ENCODE peak calls at places on chromosomes 11 and 22, in nine cellular contexts. C is tibial artery, O is AG04450, V is sigmoid colon, K is GM23338, R is AG04449, D is Peyer's patch, B is A549, Q is dorsolateral prefrontal cortex. F is an unnamed sample.

GRCh38 chr11:44609783-44610155 is 44.3 kb downstream of the CD82 start:
- DNase-seq in Q (no peak), O (no peak), B (no peak), K (no peak), R (no peak), D (no peak), C (no peak), V (no peak), F (no peak)

GRCh38 chr11:30741039-30741550 is 154.9 kb upstream of the MPPED2 start:
- DNase-seq in V (no peak), D (no peak), Q (no peak), B (peak), O (peak), K (no peak), R (peak), C (no peak), F (no peak)

GRCh38 chr22:38757464-38757757 is 1.6 kb upstream of the SUN2 start:
- DNase-seq in Q (no peak), V (no peak), O (no peak), C (no peak), D (no peak), B (no peak), K (no peak), R (no peak), F (no peak)

GRCh38 chr11:131511794-131512193 is 141.4 kb downstream of the NTM start:
- DNase-seq in K (peak), D (no peak), O (no peak), R (no peak), B (peak), Q (no peak), C (no peak), V (no peak), F (no peak)

GRCh38 chr11:102620858-102621561 is 4.1 kb downstream of the MMP20 start:
- DNase-seq in Q (no peak), K (no peak), D (no peak), V (no peak), B (no peak), R (no peak), C (peak), O (peak), F (no peak)

GRCh38 chr22:40238425-40239344 is 61.0 kb downstream of the TNRC6B start:
- DNase-seq in Q (no peak), V (no peak), R (peak), D (no peak), K (peak), O (peak), C (peak), B (peak), F (no peak)

GRCh38 chr11:14248577-14248976 is 110.4 kb downstream of the RRAS2 start:
- DNase-seq in O (no peak), D (no peak), B (no peak), V (no peak), Q (peak), C (no peak), R (no peak), K (peak), F (no peak)

GRCh38 chr22:40484906-40485660 is 114.7 kb downstream of the SGSM3 start:
- DNase-seq in B (no peak), Q (no peak), C (no peak), R (no peak), V (no peak), O (no peak), D (no peak), K (no peak), F (no peak)

GRCh38 chr11:122100222-122101080 is 15.6 kb downstream of the BLID start:
- DNase-seq in C (peak), D (no peak), R (no peak), K (peak), V (peak), Q (peak), O (peak), B (no peak), F (peak)

GRCh38 chr11:79940165-79940564 is 499.3 kb upstream of the TENM4 start:
- DNase-seq in C (no peak), K (peak), D (no peak), O (no peak), B (no peak), R (no peak), V (no peak), Q (no peak), F (no peak)

GRCh38 chr11:110125632-110126031 is 32.4 kb downstream of the ZC3H12C start:
- DNase-seq in R (no peak), B (peak), V (no peak), O (no peak), Q (no peak), C (no peak), K (no peak), D (no peak), F (no peak)

GRCh38 chr11:46120361-46120710 is 918 bp downstream of the PHF21A start:
- DNase-seq in O (no peak), K (no peak), R (no peak), B (no peak), C (peak), Q (no peak), V (peak), D (no peak), F (no peak)

GRCh38 chr11:31875861-31876625 is 64.9 kb upstream of the PAX6 start:
- DNase-seq in V (no peak), Q (no peak), R (no peak), B (no peak), D (no peak), K (peak), O (no peak), C (no peak), F (no peak)

GRCh38 chr11:91133361-91133760 is 910.5 kb upstream of the CHORDC1 start:
- DNase-seq in D (no peak), O (no peak), Q (no peak), K (no peak), B (no peak), R (peak), C (no peak), V (no peak), F (no peak)

GRCh38 chr11:69337211-69337721 is 43.3 kb downstream of the MYEOV start:
- DNase-seq in K (no peak), V (no peak), R (no peak), Q (no peak), C (no peak), B (no peak), D (no peak), O (peak), F (peak)

GRCh38 chr22:19943665-19944026 is 2.0 kb upstream of the TXNRD2 start:
- DNase-seq in D (no peak), B (peak), V (peak), R (no peak), C (no peak), Q (no peak), K (peak), O (no peak), F (no peak)

GRCh38 chr11:110738641-110739040 is 26.4 kb upstream of the ARHGAP20 start:
- DNase-seq in B (no peak), K (no peak), C (no peak), D (no peak), Q (no peak), R (no peak), V (no peak), O (no peak), F (no peak)

GRCh38 chr11:82631722-82632630 is 101.7 kb downstream of the FAM181B start:
- DNase-seq in D (no peak), B (no peak), C (no peak), R (no peak), Q (no peak), O (no peak), K (no peak), V (no peak), F (no peak)

GRCh38 chr22:20863356-20863755 is 4.5 kb downstream of the SNAP29 start:
- DNase-seq in D (no peak), R (no peak), O (no peak), C (no peak), K (no peak), B (no peak), Q (no peak), V (no peak), F (no peak)

GRCh38 chr11:15035283-15035682 is 38.1 kb upstream of the CALCB start:
- DNase-seq in Q (no peak), K (peak), V (no peak), R (no peak), O (no peak), D (no peak), B (no peak), C (no peak), F (no peak)

GRCh38 chr22:43150731-43151206 is 590 bp upstream of the TSPO start:
- DNase-seq in C (no peak), D (no peak), V (no peak), R (no peak), Q (no peak), O (no peak), K (no peak), B (no peak), F (no peak)
- TF ChIP-seq CTCF in C (no peak), D (no peak), V (no peak), R (no peak), Q (no peak), O (no peak), K (no peak), B (no peak), F (no peak)

DNA sequence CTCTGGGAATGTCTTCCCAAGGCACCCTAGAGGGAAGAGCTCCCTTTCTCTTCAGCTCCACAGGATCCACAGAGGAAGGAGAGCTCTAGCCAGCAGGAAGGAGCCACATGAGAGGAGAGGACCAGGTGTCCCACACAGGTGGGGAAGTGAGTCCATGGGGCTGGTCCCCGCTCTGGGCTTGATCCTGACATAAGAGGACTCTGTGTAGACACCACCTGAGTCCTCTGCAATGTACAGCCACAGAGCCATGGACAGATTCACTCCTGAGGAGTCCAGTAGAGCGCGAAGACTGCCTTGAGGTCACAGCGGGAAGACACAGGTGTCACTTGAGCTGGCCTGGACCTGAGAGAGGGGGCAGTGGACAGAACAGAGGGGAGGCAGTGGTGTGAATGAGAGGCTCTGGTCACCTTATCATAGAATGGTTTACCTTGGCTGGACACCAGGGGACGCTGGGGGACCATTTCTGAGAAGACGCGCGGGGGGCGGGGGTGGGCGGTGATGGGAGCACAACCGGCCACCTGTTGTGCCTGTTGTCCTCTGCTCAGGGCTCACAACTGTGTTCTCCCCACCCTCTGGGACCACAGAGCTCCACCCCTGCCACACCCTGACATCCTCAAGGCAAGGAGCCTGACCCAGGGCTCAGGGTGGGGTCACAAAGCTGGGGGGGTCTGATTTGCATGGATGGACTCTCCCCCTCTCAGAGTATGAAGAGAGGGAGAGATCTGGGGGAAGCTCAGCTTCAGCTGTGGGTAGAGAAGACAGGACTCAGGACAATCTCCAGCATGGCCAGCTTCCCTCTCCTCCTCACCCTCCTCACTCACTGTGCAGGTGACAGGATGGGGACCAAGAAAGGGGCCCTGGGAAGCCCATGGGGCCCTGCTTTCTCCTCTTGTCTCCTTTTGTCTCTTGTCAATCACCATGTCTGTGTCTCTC is 128.2 kb downstream of the ZNF280B start:
- DNase-seq in C (no peak), Q (no peak), K (peak), O (no peak), D (no peak), V (no peak), B (no peak), R (no peak), F (no peak)
- TF ChIP-seq CTCF in C (no peak), Q (peak), K (peak), O (no peak), D (peak), V (no peak), B (no peak), R (no peak), F (no peak)

GRCh38 chr11:75879737-75880136 is 64.7 kb downstream of the UVRAG start:
- DNase-seq in D (no peak), K (no peak), O (no peak), Q (no peak), V (no peak), B (no peak), R (no peak), C (no peak), F (no peak)

GRCh38 chr11:75874942-75875341 is 59.9 kb downstream of the UVRAG start:
- DNase-seq in B (no peak), Q (no peak), O (no peak), D (no peak), V (no peak), K (no peak), C (no peak), R (no peak), F (no peak)

GRCh38 chr11:75873417-75874148 is 58.6 kb downstream of the UVRAG start:
- DNase-seq in B (no peak), D (no peak), K (peak), Q (no peak), R (no peak), C (no peak), V (no peak), O (no peak), F (no peak)

GRCh38 chr11:75884321-75884720 is 69.3 kb downstream of the UVRAG start:
- DNase-seq in D (no peak), B (no peak), R (no peak), K (no peak), C (no peak), V (no peak), Q (no peak), O (no peak), F (no peak)

GRCh38 chr11:75878968-75879367 is 64.0 kb downstream of the UVRAG start:
- DNase-seq in C (no peak), D (no peak), Q (no peak), B (no peak), V (no peak), R (no peak), O (no peak), K (no peak), F (no peak)
- TF ChIP-seq CTCF in C (no peak), D (no peak), Q (no peak), B (no peak), V (no peak), R (no peak), O (no peak), K (no peak), F (no peak)

DNA sequence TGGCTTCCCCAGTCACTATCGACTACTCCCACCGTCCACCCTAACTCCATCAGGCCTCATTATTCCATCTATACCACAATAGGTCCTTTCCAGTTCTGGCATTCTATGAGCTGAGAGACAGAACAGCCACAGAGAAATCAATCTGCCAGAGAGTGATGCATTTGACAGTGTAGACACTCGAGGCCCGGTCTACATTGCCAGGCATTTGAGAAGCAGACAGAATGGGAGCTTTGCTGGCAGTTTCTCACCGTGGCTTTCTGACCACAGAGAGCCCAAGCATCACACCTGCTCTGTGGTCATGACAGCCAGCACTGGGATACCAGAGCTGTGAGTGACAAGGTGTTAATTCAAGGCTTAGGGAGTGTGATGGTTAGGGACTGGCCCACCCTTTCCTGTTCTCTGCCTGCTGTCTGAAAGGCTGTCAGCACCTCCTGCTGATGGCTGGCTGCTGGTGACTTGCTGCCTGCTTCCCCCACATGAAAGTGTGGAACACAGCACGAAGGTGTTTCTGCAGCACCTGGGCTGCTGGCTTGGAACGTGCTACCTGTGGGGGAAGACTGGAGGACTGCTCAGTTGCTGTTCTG is 137.8 kb downstream of the KIRREL3 start:
- DNase-seq in Q (no peak), V (no peak), K (peak), D (no peak), R (no peak), O (no peak), B (no peak), C (no peak), F (no peak)
- TF ChIP-seq CTCF in Q (no peak), V (no peak), K (peak), D (no peak), R (peak), O (no peak), B (no peak), C (no peak), F (no peak)

GRCh38 chr22:43128928-43129424 is 14.2 kb downstream of the MCAT start:
- DNase-seq in V (no peak), Q (no peak), O (no peak), K (peak), C (no peak), D (peak), R (no peak), B (no peak), F (no peak)
- TF ChIP-seq CTCF in V (no peak), Q (no peak), O (no peak), K (no peak), C (no peak), D (no peak), R (no peak), B (no peak), F (no peak)

DNA sequence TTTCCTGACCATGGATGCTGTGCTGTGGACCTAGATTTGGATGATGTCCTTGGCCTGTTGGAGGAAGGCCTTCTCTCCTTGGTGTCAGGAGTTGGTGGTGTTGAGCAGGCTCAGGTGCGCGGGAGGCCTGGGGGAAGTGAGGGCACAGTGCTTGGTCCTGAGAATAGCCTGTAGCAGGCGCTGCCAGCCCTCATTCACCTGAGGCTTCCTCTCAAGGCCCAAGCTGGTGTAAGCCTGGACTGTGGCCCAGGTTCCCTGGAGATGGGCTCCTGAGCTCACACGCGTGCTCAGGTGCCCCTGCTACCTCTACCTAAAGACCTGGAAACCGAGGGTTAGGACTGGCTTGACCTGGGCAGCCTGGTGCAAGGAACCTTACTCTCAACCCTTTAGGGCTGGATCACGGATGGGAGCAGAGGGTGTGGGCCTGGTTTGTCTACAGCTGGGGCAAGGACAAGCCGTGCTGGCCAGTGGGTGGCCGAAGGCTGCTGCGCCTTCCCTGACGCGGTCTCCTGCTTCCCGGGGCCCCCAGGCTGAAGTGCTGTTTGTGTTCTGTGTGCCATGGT is 7.8 kb upstream of the GRAMD4 start:
- DNase-seq in Q (no peak), D (no peak), V (no peak), O (no peak), K (no peak), C (no peak), B (no peak), R (no peak), F (no peak)
- TF ChIP-seq CTCF in Q (no peak), D (no peak), V (no peak), O (no peak), K (no peak), C (no peak), B (no peak), R (no peak), F (no peak)

GRCh38 chr11:65315866-65316233 is 1.2 kb downstream of the CDC42EP2 start:
- DNase-seq in O (no peak), D (no peak), V (no peak), K (no peak), B (no peak), C (no peak), R (no peak), Q (no peak), F (no peak)
- TF ChIP-seq CTCF in O (no peak), D (no peak), V (no peak), K (no peak), B (peak), C (no peak), R (no peak), Q (no peak), F (peak)

GRCh38 chr11:33832676-33833075 is 58.4 kb upstream of the FBXO3 start:
- DNase-seq in O (no peak), Q (no peak), K (no peak), R (no peak), C (no peak), D (no peak), B (no peak), V (no peak), F (no peak)

GRCh38 chr11:33829430-33830141 is 55.3 kb upstream of the FBXO3 start:
- DNase-seq in Q (peak), K (peak), C (peak), B (peak), V (no peak), O (peak), D (no peak), R (peak), F (no peak)

GRCh38 chr11:33830903-33831648 is 56.8 kb upstream of the FBXO3 start:
- DNase-seq in D (no peak), V (no peak), K (no peak), Q (no peak), C (no peak), R (no peak), B (no peak), O (no peak), F (no peak)

GRCh38 chr11:33835143-33835878 is 56.6 kb downstream of the LMO2 start:
- DNase-seq in Q (no peak), B (peak), R (peak), O (peak), C (no peak), D (no peak), K (no peak), V (no peak), F (no peak)
- TF ChIP-seq CTCF in Q (peak), B (peak), R (no peak), O (peak), C (no peak), D (no peak), K (peak), V (no peak), F (no peak)

DNA sequence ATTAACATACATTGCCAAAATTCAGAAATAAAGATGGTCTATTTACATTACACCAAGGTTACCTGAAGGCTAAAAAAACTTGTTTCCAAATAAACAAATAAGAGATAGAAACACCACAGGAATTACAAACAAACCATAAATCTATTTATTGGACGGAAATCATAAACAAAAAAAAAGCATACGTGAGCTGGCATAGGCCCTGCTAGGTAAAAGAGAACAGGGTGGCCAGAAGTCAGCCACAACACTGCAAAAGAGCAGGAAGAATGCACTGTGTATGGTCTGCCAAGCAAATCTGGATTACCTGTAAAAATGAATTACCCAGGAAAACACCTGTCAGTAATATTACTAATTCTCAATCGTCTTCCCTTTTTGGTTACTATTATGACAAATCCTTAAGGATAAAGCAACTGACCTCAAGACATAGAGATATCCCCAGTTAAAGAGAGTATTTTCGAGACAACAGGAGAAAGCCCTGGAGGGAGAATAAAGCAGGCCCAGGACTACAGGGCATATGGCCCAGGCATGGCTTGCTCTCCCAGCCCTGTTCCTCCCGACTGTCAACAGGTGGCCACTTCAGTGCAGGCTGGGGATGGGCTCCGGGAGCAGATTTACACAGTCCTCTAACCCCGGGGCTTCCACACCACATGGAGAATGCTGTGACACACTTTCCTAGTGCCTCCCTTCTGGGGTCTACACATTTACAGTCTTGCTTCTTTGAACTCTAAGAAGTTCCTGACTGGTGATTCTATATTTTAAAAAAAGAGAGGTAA is 18.0 kb downstream of the PPP2R1B start:
- DNase-seq in C (no peak), V (no peak), D (no peak), B (no peak), R (no peak), O (no peak), Q (no peak), K (no peak), F (no peak)
- TF ChIP-seq CTCF in C (no peak), V (no peak), D (no peak), B (no peak), R (no peak), O (no peak), Q (no peak), K (no peak), F (no peak)